ENCODE peak calls at places on chromosomes 11 and 22, in nine cellular contexts. H is stomach; X is skeletal muscle cell; C is NCI-H460; O is nephron progenitor cell; U is AML-193; L is osteocyte; R is stimulated activated CD8-positive, alpha-beta memory T cell treated with anti-CD3 and anti-CD28 coated beads, Interleukin-12 subunit alpha, Interleukin-12 subunit beta, amount 100 ng/mL, for 4 hours; J is activated CD4-positive, alpha-beta T cell treated with anti-CD3 and anti-CD28 coated beads for 24 hours. S is an unnamed sample.

GRCh38 chr11:72446929-72447753 is 12.8 kb upstream of the CLPB start:
- DNase-seq in H (no peak), X (no peak), C (peak), O (no peak), U (peak), L (no peak), R (no peak), J (peak), S (no peak)

GRCh38 chr11:21975242-21975641 is 217.6 kb upstream of the ANO5 start:
- DNase-seq in H (no peak), X (no peak), C (peak), O (no peak), U (no peak), L (no peak), R (no peak), J (no peak), S (no peak)

GRCh38 chr22:42949159-42949558 is 65.8 kb downstream of the PACSIN2 start:
- DNase-seq in H (no peak), X (peak), C (no peak), O (no peak), U (no peak), L (no peak), R (no peak), J (no peak), S (no peak)

GRCh38 chr11:45812581-45813548 is 7.9 kb downstream of the SLC35C1 start:
- DNase-seq in H (no peak), X (no peak), C (no peak), O (no peak), U (no peak), L (no peak), R (no peak), J (no peak), S (no peak)

GRCh38 chr11:46914363-46914762 is 4.0 kb downstream of the LRP4 start:
- DNase-seq in H (no peak), X (peak), C (no peak), O (peak), U (no peak), L (no peak), R (no peak), J (no peak), S (no peak)

GRCh38 chr11:61126266-61126665 is 24.0 kb downstream of the CD5 start:
- DNase-seq in H (no peak), X (no peak), C (no peak), O (no peak), U (no peak), L (no peak), R (no peak), J (no peak), S (no peak)

GRCh38 chr11:63917685-63918523 is 940 bp upstream of the RCOR2 start:
- DNase-seq in H (peak), X (no peak), C (peak), O (peak), U (no peak), L (no peak), R (no peak), J (no peak), S (no peak)

GRCh38 chr11:117016246-117016645 is 82.0 kb downstream of the SIK3 start:
- DNase-seq in H (no peak), X (no peak), C (no peak), O (no peak), U (no peak), L (no peak), R (no peak), J (no peak), S (no peak)

GRCh38 chr11:126528075-126528474 is 172.6 kb downstream of the ST3GAL4 start:
- DNase-seq in H (no peak), X (no peak), C (no peak), O (no peak), U (no peak), L (no peak), R (no peak), J (no peak), S (no peak)

GRCh38 chr11:35747638-35748037 is 85.1 kb downstream of the TRIM44 start:
- DNase-seq in H (no peak), X (no peak), C (no peak), O (no peak), U (no peak), L (no peak), R (no peak), J (no peak), S (no peak)

GRCh38 chr22:37290737-37291136 is 8.4 kb downstream of the CYTH4 start:
- DNase-seq in H (no peak), X (peak), C (no peak), O (no peak), U (no peak), L (no peak), R (no peak), J (no peak), S (no peak)

GRCh38 chr22:32735516-32735915 is 66.0 kb upstream of the TIMP3 start:
- DNase-seq in H (no peak), X (no peak), C (no peak), O (no peak), U (no peak), L (no peak), R (no peak), J (no peak), S (no peak)

GRCh38 chr11:113615098-113615497 is 91.0 kb downstream of the TMPRSS5 start:
- DNase-seq in H (no peak), X (no peak), C (no peak), O (no peak), U (no peak), L (no peak), R (no peak), J (no peak), S (no peak)

GRCh38 chr22:45240137-45240809 is 421 bp downstream of the KIAA0930 start:
- DNase-seq in H (no peak), X (no peak), C (no peak), O (peak), U (peak), L (no peak), R (peak), J (no peak), S (no peak)

GRCh38 chr11:69948256-69949141 is 129.3 kb upstream of the FGF3 start:
- DNase-seq in H (peak), X (no peak), C (no peak), O (no peak), U (no peak), L (no peak), R (no peak), J (no peak), S (no peak)

GRCh38 chr11:69352715-69353325 is 58.9 kb downstream of the MYEOV start:
- DNase-seq in H (peak), X (peak), C (peak), O (no peak), U (no peak), L (peak), R (no peak), J (peak), S (peak)

GRCh38 chr11:74280494-74280893 is 30.9 kb downstream of the P4HA3 start:
- DNase-seq in H (no peak), X (no peak), C (no peak), O (no peak), U (no peak), L (no peak), R (no peak), J (no peak), S (no peak)

GRCh38 chr22:27913162-27913741 is 5.8 kb downstream of the PITPNB start:
- DNase-seq in H (no peak), X (no peak), C (no peak), O (no peak), U (no peak), L (no peak), R (no peak), J (no peak), S (no peak)

GRCh38 chr11:35798423-35798822 is 135.8 kb downstream of the TRIM44 start:
- DNase-seq in H (no peak), X (no peak), C (no peak), O (no peak), U (no peak), L (no peak), R (no peak), J (no peak), S (no peak)

GRCh38 chr11:64084962-64085710 is 49.4 kb downstream of the FLRT1 start:
- DNase-seq in H (peak), X (no peak), C (no peak), O (peak), U (no peak), L (no peak), R (no peak), J (no peak), S (no peak)